ENCODE peak calls at places on chromosomes 6 and 20, in eight cellular contexts. M is tibial nerve; I is lung; R is BJ; X is effector memory CD4-positive, alpha-beta T cell; C is CD4-positive, alpha-beta memory T cell; O is GM06990; N is RWPE2. S is an unnamed sample.

GRCh38 chr20:24588725-24589340 is 119.4 kb downstream of the SYNDIG1 start:
- DNase-seq in M (no peak), I (no peak), R (no peak), X (no peak), C (no peak), O (no peak), N (no peak), S (no peak)

GRCh38 chr20:13226367-13226766 is 5.3 kb downstream of the ISM1 start:
- DNase-seq in M (no peak), I (no peak), R (no peak), X (no peak), C (no peak), O (no peak), N (no peak), S (no peak)

GRCh38 chr6:154961141-154961540 is 34.0 kb upstream of the TIAM2 start:
- DNase-seq in M (no peak), I (no peak), R (no peak), X (no peak), C (no peak), O (no peak), N (no peak), S (no peak)

GRCh38 chr6:71385111-71385822 is 96.7 kb downstream of the OGFRL1 start:
- DNase-seq in M (no peak), I (no peak), R (no peak), X (no peak), C (no peak), O (no peak), N (no peak), S (no peak)

GRCh38 chr20:32918751-32919150 is 60.0 kb downstream of the EFCAB8 start:
- DNase-seq in M (no peak), I (no peak), R (no peak), X (no peak), C (no peak), O (no peak), N (peak; percentile 56), S (no peak)

GRCh38 chr20:23362392-23363256 is 642 bp downstream of the GZF1 start:
- DNase-seq in M (peak; percentile 21), I (peak; percentile 68), R (no peak), X (no peak), C (no peak), O (no peak), N (no peak), S (peak; percentile 9)

GRCh38 chr20:6575912-6576391 is 191.5 kb upstream of the BMP2 start:
- DNase-seq in M (no peak), I (no peak), R (no peak), X (no peak), C (no peak), O (no peak), N (no peak), S (no peak)

GRCh38 chr6:46484081-46484820 is 7.0 kb downstream of the RCAN2 start:
- DNase-seq in M (no peak), I (no peak), R (no peak), X (no peak), C (no peak), O (no peak), N (no peak), S (no peak)

GRCh38 chr6:129105035-129105434 is 222.1 kb downstream of the LAMA2 start:
- DNase-seq in M (no peak), I (no peak), R (no peak), X (no peak), C (no peak), O (no peak), N (no peak), S (no peak)

GRCh38 chr20:35742741-35743523 is 872 bp upstream of the RBM39 start:
- DNase-seq in M (no peak), I (no peak), R (no peak), X (no peak), C (no peak), O (peak; percentile 55), N (no peak), S (no peak)

GRCh38 chr6:161169690-161170089 is 104.2 kb downstream of the AGPAT4 start:
- DNase-seq in M (peak; percentile 60), I (no peak), R (no peak), X (no peak), C (no peak), O (no peak), N (no peak), S (no peak)

GRCh38 chr6:51535327-51535726 is 552.1 kb downstream of the PKHD1 start:
- DNase-seq in M (no peak), I (no peak), R (no peak), X (no peak), C (no peak), O (no peak), N (no peak), S (no peak)

GRCh38 chr6:156775717-156776116 is 1.5 kb upstream of the ARID1B start:
- DNase-seq in M (no peak), I (no peak), R (no peak), X (no peak), C (no peak), O (no peak), N (no peak), S (no peak)

GRCh38 chr6:156776470-156776840 is 723 bp upstream of the ARID1B start:
- DNase-seq in M (no peak), I (no peak), R (no peak), X (no peak), C (peak; percentile 35), O (no peak), N (no peak), S (peak; percentile 19)

GRCh38 chr6:156773476-156773875 is 3.7 kb upstream of the ARID1B start:
- DNase-seq in M (no peak), I (no peak), R (no peak), X (no peak), C (no peak), O (no peak), N (no peak), S (no peak)

GRCh38 chr6:156774872-156775405 is 2.2 kb upstream of the ARID1B start:
- DNase-seq in M (no peak), I (no peak), R (no peak), X (no peak), C (no peak), O (no peak), N (no peak), S (no peak)

DNA sequence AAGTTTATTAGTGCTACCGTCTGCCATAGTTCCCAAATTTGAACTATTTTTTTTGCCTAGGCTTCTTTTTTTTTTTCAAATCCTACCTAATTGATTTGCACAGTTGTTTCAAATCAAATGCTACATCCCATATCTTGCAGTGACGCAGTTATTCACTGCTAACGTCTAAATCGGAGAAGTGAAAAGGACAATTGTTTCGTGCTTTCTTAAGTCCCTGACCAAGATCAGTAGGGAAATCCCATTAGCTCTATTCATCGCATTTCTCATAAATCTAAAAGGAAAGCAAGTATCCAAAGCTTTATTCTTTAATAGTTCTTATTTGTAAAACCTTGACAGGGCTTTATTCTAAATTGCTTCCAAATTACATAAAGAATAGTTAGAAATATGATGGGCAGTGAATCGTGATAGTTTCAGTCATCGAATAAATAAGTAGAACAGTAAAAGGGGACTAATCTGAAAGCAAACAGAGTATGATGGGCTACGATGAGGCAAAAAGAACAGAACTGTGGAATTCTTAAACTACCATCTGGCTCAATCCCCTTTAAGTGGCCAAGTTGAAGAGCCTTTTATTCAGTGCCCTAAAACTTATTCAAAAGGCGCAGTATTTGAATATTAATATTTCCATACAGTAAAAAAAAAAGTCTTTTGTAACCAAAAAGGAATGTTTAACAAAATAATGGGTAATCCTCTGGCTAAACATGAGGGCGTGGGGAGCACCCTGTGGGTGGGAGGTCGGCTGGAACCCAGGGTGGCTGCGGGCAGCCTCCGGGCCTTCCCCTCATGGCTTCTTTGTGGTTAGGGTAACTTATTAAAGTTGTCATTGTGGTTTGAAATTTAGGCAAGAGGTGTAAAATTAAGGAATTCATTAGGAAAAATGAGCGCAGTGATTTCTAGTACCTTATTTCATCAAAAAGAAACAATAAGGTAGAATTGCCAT is 3.0 kb upstream of the ARID1B start:
- DNase-seq in M (no peak), I (no peak), R (no peak), X (no peak), C (no peak), O (no peak), N (no peak), S (peak; percentile 32)
- H3K4me3 ChIP-seq in M (peak overlapping the region; percentile 4), I (no peak overlapping the region), R (no peak overlapping the region), X (no peak overlapping the region), C (no peak overlapping the region), O (no peak overlapping the region), N (no peak overlapping the region), S (no peak overlapping the region)

DNA sequence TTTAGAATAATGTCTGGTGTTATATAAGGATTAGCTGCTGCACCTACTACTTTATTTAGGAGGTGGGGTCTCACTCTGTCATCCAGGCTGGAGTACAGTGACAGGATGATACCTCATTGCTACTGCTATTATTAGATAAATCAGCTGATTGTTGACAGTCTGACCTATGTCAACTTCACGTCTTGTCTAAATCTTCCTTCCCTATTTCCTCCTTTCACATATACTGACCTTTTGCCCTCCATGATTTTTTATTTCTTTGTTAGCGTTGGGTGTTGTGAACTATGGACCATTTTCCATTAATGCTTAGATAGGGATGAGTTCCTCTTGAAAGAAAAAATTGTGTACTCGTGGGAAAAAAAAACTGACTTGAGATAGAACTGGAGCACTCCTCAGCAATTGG is 109.9 kb upstream of the BEND6 start:
- DNase-seq in M (no peak), I (no peak), R (no peak), X (no peak), C (no peak), O (no peak), N (no peak), S (no peak)
- H3K27me3 ChIP-seq in M (no peaks in the 10 kb centered on the region), I (no peaks in the 10 kb centered on the region), R (no peaks in the 10 kb centered on the region), X (peaks cover 6% of the 10 kb centered on the region), C (peaks cover 10% of the 10 kb centered on the region), O (no peaks in the 10 kb centered on the region), N (no peaks in the 10 kb centered on the region), S (no peaks in the 10 kb centered on the region)

DNA sequence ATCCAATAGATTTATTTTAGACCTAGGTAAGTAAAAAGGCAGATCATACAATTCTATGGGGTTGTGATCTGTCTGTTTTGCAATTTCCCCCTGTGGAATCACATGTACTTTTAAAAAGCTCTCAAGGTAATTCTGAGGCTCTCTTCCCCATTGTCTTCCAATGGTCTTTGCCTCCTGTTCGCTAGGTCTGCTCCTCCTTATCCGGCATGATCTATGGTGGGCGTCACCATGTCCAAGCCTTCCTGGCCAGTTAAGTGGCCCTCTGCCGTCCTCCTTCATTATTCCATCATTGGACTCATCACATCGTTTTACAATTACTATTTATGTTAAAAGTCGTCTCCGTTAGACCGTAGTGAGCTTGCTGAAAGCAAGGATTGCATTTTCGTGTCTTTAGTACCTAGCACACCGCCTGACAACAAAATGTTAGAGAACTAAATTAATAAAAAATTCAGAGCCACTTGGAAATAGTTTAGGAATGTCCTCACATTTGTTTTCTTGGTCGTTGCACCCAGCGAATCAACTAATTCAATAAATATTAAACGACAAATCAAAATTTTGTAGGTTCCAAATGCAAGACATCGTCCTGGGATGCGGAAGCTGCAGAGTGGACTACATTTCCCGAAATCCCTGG is 2.2 kb upstream of the STXBP5 start:
- DNase-seq in M (no peak), I (peak; percentile 36), R (no peak), X (no peak), C (no peak), O (no peak), N (no peak), S (peak; percentile 42)
- H3K4me3 ChIP-seq in M (peak overlapping the region; percentile 96), I (no peak overlapping the region), R (peak overlapping the region; percentile 20), X (peak overlapping the region; percentile 74), C (peak overlapping the region; percentile 66), O (peak overlapping the region; percentile 94), N (peak overlapping the region; percentile 59), S (peak overlapping the region; percentile 60)

DNA sequence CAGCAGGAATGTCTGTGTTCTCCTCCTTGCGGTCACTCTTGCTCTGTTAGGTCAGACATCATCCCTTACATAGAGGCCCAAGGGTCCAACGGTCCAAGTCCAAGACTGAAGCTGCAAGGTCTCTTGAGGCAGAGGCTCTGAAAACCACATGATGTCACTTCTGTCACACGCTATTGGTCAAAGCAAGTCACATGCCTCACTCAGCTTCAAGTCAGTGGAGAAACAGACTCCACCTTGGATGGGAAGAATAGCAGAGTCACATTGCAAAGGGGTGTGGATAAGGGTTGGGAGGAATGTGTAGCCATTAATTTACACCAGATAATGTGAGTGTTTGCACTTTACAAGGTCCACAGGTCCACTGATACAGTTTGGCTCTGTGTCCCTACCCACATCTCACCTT is 17.5 kb downstream of the SLC52A3 start:
- DNase-seq in M (no peak), I (no peak), R (no peak), X (no peak), C (no peak), O (no peak), N (no peak), S (no peak)
- H3K27me3 ChIP-seq in M (no peaks in the 10 kb centered on the region), I (no peaks in the 10 kb centered on the region), R (peaks cover 2% of the 10 kb centered on the region), X (no peaks in the 10 kb centered on the region), C (no peaks in the 10 kb centered on the region), O (no peaks in the 10 kb centered on the region), N (no peaks in the 10 kb centered on the region), S (no peaks in the 10 kb centered on the region)